ENCODE peak calls at places on chromosomes 6 and 20, in nine cellular contexts. One of them, this sample, is unnamed.

GRCh38 chr20:61307686-61308085 is 55.6 kb downstream of the CDH4 start:
- DNase-seq in posterior cingulate gyrus: no peak
- DNase-seq in stimulated activated CD4-positive, alpha-beta T cell treated with anti-CD3 and anti-CD28 coated beads, Interleukin-2, amount 100 ng/mL, for 24 hours: no peak
- DNase-seq in heart left ventricle: no peak
- DNase-seq in adrenal gland: no peak
- DNase-seq in sciatic nerve: no peak
- DNase-seq in stimulated activated CD8-positive, alpha-beta memory T cell treated with anti-CD3 and anti-CD28 coated beads, Interleukin-7, amount 100 ng/mL, for 4 hours: no peak
- DNase-seq in COR-L47: no peak
- DNase-seq in small intestine: no peak
- DNase-seq in this sample: no peak

GRCh38 chr6:39221746-39222641 is 7.3 kb downstream of the KCNK5 start:
- DNase-seq in sciatic nerve: no peak
- DNase-seq in stimulated activated CD4-positive, alpha-beta T cell treated with anti-CD3 and anti-CD28 coated beads, Interleukin-2, amount 100 ng/mL, for 24 hours: no peak
- DNase-seq in stimulated activated CD8-positive, alpha-beta memory T cell treated with anti-CD3 and anti-CD28 coated beads, Interleukin-7, amount 100 ng/mL, for 4 hours: no peak
- DNase-seq in heart left ventricle: no peak
- DNase-seq in COR-L47: no peak
- DNase-seq in adrenal gland: no peak
- DNase-seq in posterior cingulate gyrus: no peak
- DNase-seq in small intestine: no peak
- DNase-seq in this sample: no peak

GRCh38 chr6:81003156-81003555 is 749.3 kb downstream of the TENT5A start:
- DNase-seq in stimulated activated CD8-positive, alpha-beta memory T cell treated with anti-CD3 and anti-CD28 coated beads, Interleukin-7, amount 100 ng/mL, for 4 hours: no peak
- DNase-seq in heart left ventricle: no peak
- DNase-seq in adrenal gland: no peak
- DNase-seq in COR-L47: no peak
- DNase-seq in small intestine: no peak
- DNase-seq in sciatic nerve: no peak
- DNase-seq in stimulated activated CD4-positive, alpha-beta T cell treated with anti-CD3 and anti-CD28 coated beads, Interleukin-2, amount 100 ng/mL, for 24 hours: no peak
- DNase-seq in posterior cingulate gyrus: no peak
- DNase-seq in this sample: no peak

GRCh38 chr20:40110241-40110910 is 578.7 kb downstream of the MAFB start:
- DNase-seq in posterior cingulate gyrus: no peak
- DNase-seq in adrenal gland: no peak
- DNase-seq in sciatic nerve: peak
- DNase-seq in heart left ventricle: peak
- DNase-seq in COR-L47: no peak
- DNase-seq in small intestine: no peak
- DNase-seq in stimulated activated CD4-positive, alpha-beta T cell treated with anti-CD3 and anti-CD28 coated beads, Interleukin-2, amount 100 ng/mL, for 24 hours: no peak
- DNase-seq in stimulated activated CD8-positive, alpha-beta memory T cell treated with anti-CD3 and anti-CD28 coated beads, Interleukin-7, amount 100 ng/mL, for 4 hours: no peak
- DNase-seq in this sample: no peak

GRCh38 chr6:38688579-38689087 is 14.3 kb downstream of the GLO1 start:
- DNase-seq in stimulated activated CD4-positive, alpha-beta T cell treated with anti-CD3 and anti-CD28 coated beads, Interleukin-2, amount 100 ng/mL, for 24 hours: no peak
- DNase-seq in stimulated activated CD8-positive, alpha-beta memory T cell treated with anti-CD3 and anti-CD28 coated beads, Interleukin-7, amount 100 ng/mL, for 4 hours: no peak
- DNase-seq in posterior cingulate gyrus: no peak
- DNase-seq in adrenal gland: no peak
- DNase-seq in small intestine: peak
- DNase-seq in sciatic nerve: no peak
- DNase-seq in heart left ventricle: no peak
- DNase-seq in COR-L47: no peak
- DNase-seq in this sample: no peak

GRCh38 chr20:8473459-8473858 is 341.4 kb downstream of the PLCB1 start:
- DNase-seq in stimulated activated CD8-positive, alpha-beta memory T cell treated with anti-CD3 and anti-CD28 coated beads, Interleukin-7, amount 100 ng/mL, for 4 hours: no peak
- DNase-seq in adrenal gland: no peak
- DNase-seq in heart left ventricle: no peak
- DNase-seq in small intestine: no peak
- DNase-seq in posterior cingulate gyrus: no peak
- DNase-seq in sciatic nerve: no peak
- DNase-seq in stimulated activated CD4-positive, alpha-beta T cell treated with anti-CD3 and anti-CD28 coated beads, Interleukin-2, amount 100 ng/mL, for 24 hours: no peak
- DNase-seq in COR-L47: no peak
- DNase-seq in this sample: no peak

GRCh38 chr20:58577871-58578615 is 62.8 kb upstream of the APCDD1L start:
- DNase-seq in posterior cingulate gyrus: no peak
- DNase-seq in heart left ventricle: no peak
- DNase-seq in stimulated activated CD8-positive, alpha-beta memory T cell treated with anti-CD3 and anti-CD28 coated beads, Interleukin-7, amount 100 ng/mL, for 4 hours: no peak
- DNase-seq in small intestine: no peak
- DNase-seq in sciatic nerve: peak
- DNase-seq in adrenal gland: no peak
- DNase-seq in stimulated activated CD4-positive, alpha-beta T cell treated with anti-CD3 and anti-CD28 coated beads, Interleukin-2, amount 100 ng/mL, for 24 hours: no peak
- DNase-seq in COR-L47: no peak
- DNase-seq in this sample: no peak

GRCh38 chr6:140043357-140043756 is 668.9 kb upstream of the CITED2 start:
- DNase-seq in posterior cingulate gyrus: no peak
- DNase-seq in stimulated activated CD8-positive, alpha-beta memory T cell treated with anti-CD3 and anti-CD28 coated beads, Interleukin-7, amount 100 ng/mL, for 4 hours: no peak
- DNase-seq in adrenal gland: no peak
- DNase-seq in sciatic nerve: no peak
- DNase-seq in small intestine: peak
- DNase-seq in COR-L47: no peak
- DNase-seq in stimulated activated CD4-positive, alpha-beta T cell treated with anti-CD3 and anti-CD28 coated beads, Interleukin-2, amount 100 ng/mL, for 24 hours: no peak
- DNase-seq in heart left ventricle: no peak
- DNase-seq in this sample: peak

GRCh38 chr6:78192057-78192456 is 539.2 kb downstream of the MEI4 start:
- DNase-seq in heart left ventricle: no peak
- DNase-seq in stimulated activated CD4-positive, alpha-beta T cell treated with anti-CD3 and anti-CD28 coated beads, Interleukin-2, amount 100 ng/mL, for 24 hours: no peak
- DNase-seq in adrenal gland: no peak
- DNase-seq in posterior cingulate gyrus: no peak
- DNase-seq in sciatic nerve: no peak
- DNase-seq in stimulated activated CD8-positive, alpha-beta memory T cell treated with anti-CD3 and anti-CD28 coated beads, Interleukin-7, amount 100 ng/mL, for 4 hours: no peak
- DNase-seq in COR-L47: no peak
- DNase-seq in small intestine: no peak
- DNase-seq in this sample: no peak

GRCh38 chr20:60512436-60512835 is 554.2 kb downstream of the CDH26 start:
- DNase-seq in posterior cingulate gyrus: peak
- DNase-seq in COR-L47: no peak
- DNase-seq in small intestine: no peak
- DNase-seq in heart left ventricle: no peak
- DNase-seq in stimulated activated CD4-positive, alpha-beta T cell treated with anti-CD3 and anti-CD28 coated beads, Interleukin-2, amount 100 ng/mL, for 24 hours: no peak
- DNase-seq in sciatic nerve: no peak
- DNase-seq in adrenal gland: no peak
- DNase-seq in stimulated activated CD8-positive, alpha-beta memory T cell treated with anti-CD3 and anti-CD28 coated beads, Interleukin-7, amount 100 ng/mL, for 4 hours: no peak
- DNase-seq in this sample: no peak

GRCh38 chr6:296151-297122 is 4.2 kb downstream of the DUSP22 start:
- DNase-seq in small intestine: no peak
- DNase-seq in posterior cingulate gyrus: peak
- DNase-seq in heart left ventricle: peak
- DNase-seq in stimulated activated CD8-positive, alpha-beta memory T cell treated with anti-CD3 and anti-CD28 coated beads, Interleukin-7, amount 100 ng/mL, for 4 hours: no peak
- DNase-seq in COR-L47: no peak
- DNase-seq in stimulated activated CD4-positive, alpha-beta T cell treated with anti-CD3 and anti-CD28 coated beads, Interleukin-2, amount 100 ng/mL, for 24 hours: no peak
- DNase-seq in sciatic nerve: no peak
- DNase-seq in adrenal gland: peak
- DNase-seq in this sample: no peak

GRCh38 chr6:83226517-83226916 is 33.4 kb downstream of the RWDD2A start:
- DNase-seq in heart left ventricle: no peak
- DNase-seq in posterior cingulate gyrus: no peak
- DNase-seq in stimulated activated CD8-positive, alpha-beta memory T cell treated with anti-CD3 and anti-CD28 coated beads, Interleukin-7, amount 100 ng/mL, for 4 hours: no peak
- DNase-seq in small intestine: no peak
- DNase-seq in COR-L47: no peak
- DNase-seq in sciatic nerve: no peak
- DNase-seq in adrenal gland: no peak
- DNase-seq in stimulated activated CD4-positive, alpha-beta T cell treated with anti-CD3 and anti-CD28 coated beads, Interleukin-2, amount 100 ng/mL, for 24 hours: no peak
- DNase-seq in this sample: no peak

GRCh38 chr6:44657201-44657824 is 269.8 kb downstream of the CDC5L start:
- DNase-seq in heart left ventricle: no peak
- DNase-seq in posterior cingulate gyrus: no peak
- DNase-seq in small intestine: no peak
- DNase-seq in stimulated activated CD8-positive, alpha-beta memory T cell treated with anti-CD3 and anti-CD28 coated beads, Interleukin-7, amount 100 ng/mL, for 4 hours: no peak
- DNase-seq in adrenal gland: no peak
- DNase-seq in stimulated activated CD4-positive, alpha-beta T cell treated with anti-CD3 and anti-CD28 coated beads, Interleukin-2, amount 100 ng/mL, for 24 hours: no peak
- DNase-seq in COR-L47: no peak
- DNase-seq in sciatic nerve: no peak
- DNase-seq in this sample: no peak

GRCh38 chr20:9119776-9120175 is 50.9 kb downstream of the PLCB4 start:
- DNase-seq in stimulated activated CD4-positive, alpha-beta T cell treated with anti-CD3 and anti-CD28 coated beads, Interleukin-2, amount 100 ng/mL, for 24 hours: no peak
- DNase-seq in COR-L47: peak
- DNase-seq in stimulated activated CD8-positive, alpha-beta memory T cell treated with anti-CD3 and anti-CD28 coated beads, Interleukin-7, amount 100 ng/mL, for 4 hours: no peak
- DNase-seq in heart left ventricle: peak
- DNase-seq in small intestine: peak
- DNase-seq in adrenal gland: peak
- DNase-seq in posterior cingulate gyrus: peak
- DNase-seq in sciatic nerve: no peak
- DNase-seq in this sample: no peak

GRCh38 chr6:15775076-15775634 is 112.3 kb upstream of the DTNBP1 start:
- DNase-seq in COR-L47: no peak
- DNase-seq in heart left ventricle: no peak
- DNase-seq in stimulated activated CD8-positive, alpha-beta memory T cell treated with anti-CD3 and anti-CD28 coated beads, Interleukin-7, amount 100 ng/mL, for 4 hours: no peak
- DNase-seq in small intestine: no peak
- DNase-seq in stimulated activated CD4-positive, alpha-beta T cell treated with anti-CD3 and anti-CD28 coated beads, Interleukin-2, amount 100 ng/mL, for 24 hours: no peak
- DNase-seq in sciatic nerve: no peak
- DNase-seq in adrenal gland: no peak
- DNase-seq in posterior cingulate gyrus: no peak
- DNase-seq in this sample: no peak

GRCh38 chr6:124053315-124053714 is 249.7 kb downstream of the NKAIN2 start:
- DNase-seq in sciatic nerve: no peak
- DNase-seq in stimulated activated CD8-positive, alpha-beta memory T cell treated with anti-CD3 and anti-CD28 coated beads, Interleukin-7, amount 100 ng/mL, for 4 hours: no peak
- DNase-seq in stimulated activated CD4-positive, alpha-beta T cell treated with anti-CD3 and anti-CD28 coated beads, Interleukin-2, amount 100 ng/mL, for 24 hours: no peak
- DNase-seq in adrenal gland: no peak
- DNase-seq in COR-L47: no peak
- DNase-seq in posterior cingulate gyrus: no peak
- DNase-seq in small intestine: no peak
- DNase-seq in heart left ventricle: no peak
- DNase-seq in this sample: no peak

GRCh38 chr20:7736336-7736735 is 203.9 kb downstream of the HAO1 start:
- DNase-seq in adrenal gland: no peak
- DNase-seq in stimulated activated CD4-positive, alpha-beta T cell treated with anti-CD3 and anti-CD28 coated beads, Interleukin-2, amount 100 ng/mL, for 24 hours: no peak
- DNase-seq in sciatic nerve: no peak
- DNase-seq in stimulated activated CD8-positive, alpha-beta memory T cell treated with anti-CD3 and anti-CD28 coated beads, Interleukin-7, amount 100 ng/mL, for 4 hours: no peak
- DNase-seq in small intestine: no peak
- DNase-seq in heart left ventricle: no peak
- DNase-seq in COR-L47: peak
- DNase-seq in posterior cingulate gyrus: no peak
- DNase-seq in this sample: no peak

GRCh38 chr6:154410619-154411044 is 54.0 kb upstream of the IPCEF1 start:
- DNase-seq in sciatic nerve: peak
- DNase-seq in COR-L47: no peak
- DNase-seq in heart left ventricle: peak
- DNase-seq in posterior cingulate gyrus: no peak
- DNase-seq in stimulated activated CD8-positive, alpha-beta memory T cell treated with anti-CD3 and anti-CD28 coated beads, Interleukin-7, amount 100 ng/mL, for 4 hours: no peak
- DNase-seq in stimulated activated CD4-positive, alpha-beta T cell treated with anti-CD3 and anti-CD28 coated beads, Interleukin-2, amount 100 ng/mL, for 24 hours: peak
- DNase-seq in adrenal gland: peak
- DNase-seq in small intestine: no peak
- DNase-seq in this sample: no peak

GRCh38 chr6:112321882-112322508 is 25.1 kb upstream of the RFPL4B start:
- DNase-seq in COR-L47: no peak
- DNase-seq in small intestine: no peak
- DNase-seq in sciatic nerve: no peak
- DNase-seq in stimulated activated CD8-positive, alpha-beta memory T cell treated with anti-CD3 and anti-CD28 coated beads, Interleukin-7, amount 100 ng/mL, for 4 hours: no peak
- DNase-seq in stimulated activated CD4-positive, alpha-beta T cell treated with anti-CD3 and anti-CD28 coated beads, Interleukin-2, amount 100 ng/mL, for 24 hours: no peak
- DNase-seq in posterior cingulate gyrus: no peak
- DNase-seq in adrenal gland: no peak
- DNase-seq in heart left ventricle: no peak
- DNase-seq in this sample: no peak

GRCh38 chr6:111832833-111833418 is 40.3 kb downstream of the FYN start:
- DNase-seq in stimulated activated CD8-positive, alpha-beta memory T cell treated with anti-CD3 and anti-CD28 coated beads, Interleukin-7, amount 100 ng/mL, for 4 hours: no peak
- DNase-seq in heart left ventricle: no peak
- DNase-seq in adrenal gland: no peak
- DNase-seq in sciatic nerve: no peak
- DNase-seq in COR-L47: no peak
- DNase-seq in posterior cingulate gyrus: no peak
- DNase-seq in stimulated activated CD4-positive, alpha-beta T cell treated with anti-CD3 and anti-CD28 coated beads, Interleukin-2, amount 100 ng/mL, for 24 hours: no peak
- DNase-seq in small intestine: no peak
- DNase-seq in this sample: no peak

GRCh38 chr6:4350571-4351505 is 215.5 kb upstream of the ECI2 start:
- DNase-seq in posterior cingulate gyrus: no peak
- DNase-seq in heart left ventricle: peak
- DNase-seq in small intestine: no peak
- DNase-seq in sciatic nerve: no peak
- DNase-seq in adrenal gland: peak
- DNase-seq in COR-L47: no peak
- DNase-seq in stimulated activated CD8-positive, alpha-beta memory T cell treated with anti-CD3 and anti-CD28 coated beads, Interleukin-7, amount 100 ng/mL, for 4 hours: no peak
- DNase-seq in stimulated activated CD4-positive, alpha-beta T cell treated with anti-CD3 and anti-CD28 coated beads, Interleukin-2, amount 100 ng/mL, for 24 hours: no peak
- DNase-seq in this sample: no peak

GRCh38 chr6:25137497-25137896 is 141.7 kb upstream of the CARMIL1 start:
- DNase-seq in stimulated activated CD4-positive, alpha-beta T cell treated with anti-CD3 and anti-CD28 coated beads, Interleukin-2, amount 100 ng/mL, for 24 hours: peak
- DNase-seq in posterior cingulate gyrus: no peak
- DNase-seq in adrenal gland: no peak
- DNase-seq in small intestine: no peak
- DNase-seq in heart left ventricle: no peak
- DNase-seq in stimulated activated CD8-positive, alpha-beta memory T cell treated with anti-CD3 and anti-CD28 coated beads, Interleukin-7, amount 100 ng/mL, for 4 hours: no peak
- DNase-seq in sciatic nerve: no peak
- DNase-seq in COR-L47: no peak
- DNase-seq in this sample: no peak

GRCh38 chr6:36682328-36683144 is 4.0 kb downstream of the CDKN1A start:
- DNase-seq in heart left ventricle: peak
- DNase-seq in posterior cingulate gyrus: no peak
- DNase-seq in COR-L47: peak
- DNase-seq in adrenal gland: peak
- DNase-seq in small intestine: peak
- DNase-seq in stimulated activated CD4-positive, alpha-beta T cell treated with anti-CD3 and anti-CD28 coated beads, Interleukin-2, amount 100 ng/mL, for 24 hours: peak
- DNase-seq in sciatic nerve: peak
- DNase-seq in stimulated activated CD8-positive, alpha-beta memory T cell treated with anti-CD3 and anti-CD28 coated beads, Interleukin-7, amount 100 ng/mL, for 4 hours: peak
- DNase-seq in this sample: no peak

GRCh38 chr20:51752343-51752951 is 15.7 kb downstream of the ATP9A start:
- DNase-seq in heart left ventricle: no peak
- DNase-seq in small intestine: no peak
- DNase-seq in sciatic nerve: no peak
- DNase-seq in adrenal gland: no peak
- DNase-seq in COR-L47: no peak
- DNase-seq in stimulated activated CD4-positive, alpha-beta T cell treated with anti-CD3 and anti-CD28 coated beads, Interleukin-2, amount 100 ng/mL, for 24 hours: no peak
- DNase-seq in stimulated activated CD8-positive, alpha-beta memory T cell treated with anti-CD3 and anti-CD28 coated beads, Interleukin-7, amount 100 ng/mL, for 4 hours: no peak
- DNase-seq in posterior cingulate gyrus: no peak
- DNase-seq in this sample: no peak

GRCh38 chr6:80466981-80467380 is 360.5 kb downstream of the BCKDHB start:
- DNase-seq in stimulated activated CD8-positive, alpha-beta memory T cell treated with anti-CD3 and anti-CD28 coated beads, Interleukin-7, amount 100 ng/mL, for 4 hours: no peak
- DNase-seq in stimulated activated CD4-positive, alpha-beta T cell treated with anti-CD3 and anti-CD28 coated beads, Interleukin-2, amount 100 ng/mL, for 24 hours: no peak
- DNase-seq in sciatic nerve: no peak
- DNase-seq in posterior cingulate gyrus: no peak
- DNase-seq in heart left ventricle: no peak
- DNase-seq in COR-L47: no peak
- DNase-seq in small intestine: no peak
- DNase-seq in adrenal gland: no peak
- DNase-seq in this sample: no peak

GRCh38 chr6:16089232-16089843 is 39.5 kb upstream of the MYLIP start:
- DNase-seq in small intestine: no peak
- DNase-seq in heart left ventricle: no peak
- DNase-seq in sciatic nerve: no peak
- DNase-seq in COR-L47: no peak
- DNase-seq in stimulated activated CD4-positive, alpha-beta T cell treated with anti-CD3 and anti-CD28 coated beads, Interleukin-2, amount 100 ng/mL, for 24 hours: no peak
- DNase-seq in adrenal gland: no peak
- DNase-seq in stimulated activated CD8-positive, alpha-beta memory T cell treated with anti-CD3 and anti-CD28 coated beads, Interleukin-7, amount 100 ng/mL, for 4 hours: no peak
- DNase-seq in posterior cingulate gyrus: no peak
- DNase-seq in this sample: no peak

This sample was measured in SIG-M5.